ENCODE peak calls at places on chromosomes 6 and 20, in four cellular contexts. Z, B, F and K are unnamed samples.

GRCh38 chr20:57361517-57361916 is 10.5 kb downstream of the RAE1 start:
- DNase-seq in F (no peak), Z (peak; percentile 76), B (no peak), K (peak; percentile 73)

GRCh38 chr6:22913612-22914011 is 344.2 kb downstream of the HDGFL1 start:
- DNase-seq in F (no peak), B (no peak), Z (no peak), K (no peak)

GRCh38 chr6:154653853-154654252 is 79.4 kb upstream of the SCAF8 start:
- DNase-seq in F (no peak), Z (peak; percentile 97), B (peak; percentile 65), K (peak; percentile 92)

GRCh38 chr6:28816909-28817807 is 106.6 kb downstream of the TRIM27 start:
- DNase-seq in F (peak; percentile 79), Z (peak; percentile 55), B (no peak), K (peak; percentile 76)

GRCh38 chr20:15976047-15976731 is 597.1 kb downstream of the KIF16B start:
- DNase-seq in Z (no peak), F (no peak), B (no peak), K (peak; percentile 1)

GRCh38 chr6:3385660-3386151 is 71.1 kb downstream of the SLC22A23 start:
- DNase-seq in Z (peak; percentile 46), F (peak; percentile 18), B (no peak), K (peak; percentile 44)

GRCh38 chr6:144898741-144899140 is 613.6 kb downstream of the UTRN start:
- DNase-seq in Z (no peak), B (no peak), F (no peak), K (no peak)

GRCh38 chr20:11540558-11540957 is 377.1 kb upstream of the BTBD3 start:
- DNase-seq in F (no peak), B (no peak), Z (no peak), K (no peak)

GRCh38 chr6:12170351-12171079 is 119.6 kb upstream of the EDN1 start:
- DNase-seq in Z (no peak), B (peak; percentile 33), F (no peak), K (no peak)

GRCh38 chr6:89610149-89610642 is 28.4 kb downstream of the LYRM2 start:
- DNase-seq in Z (peak; percentile 58), F (peak; percentile 76), B (peak; percentile 72), K (peak; percentile 56)

GRCh38 chr6:89613790-89614189 is 24.8 kb downstream of the LYRM2 start:
- DNase-seq in B (no peak), F (no peak), Z (no peak), K (no peak)

GRCh38 chr6:89615882-89616281 is 22.7 kb downstream of the LYRM2 start:
- DNase-seq in Z (no peak), B (no peak), F (no peak), K (no peak)

GRCh38 chr6:89612121-89612520 is 26.4 kb downstream of the LYRM2 start:
- DNase-seq in B (no peak), Z (no peak), F (no peak), K (no peak)

DNA sequence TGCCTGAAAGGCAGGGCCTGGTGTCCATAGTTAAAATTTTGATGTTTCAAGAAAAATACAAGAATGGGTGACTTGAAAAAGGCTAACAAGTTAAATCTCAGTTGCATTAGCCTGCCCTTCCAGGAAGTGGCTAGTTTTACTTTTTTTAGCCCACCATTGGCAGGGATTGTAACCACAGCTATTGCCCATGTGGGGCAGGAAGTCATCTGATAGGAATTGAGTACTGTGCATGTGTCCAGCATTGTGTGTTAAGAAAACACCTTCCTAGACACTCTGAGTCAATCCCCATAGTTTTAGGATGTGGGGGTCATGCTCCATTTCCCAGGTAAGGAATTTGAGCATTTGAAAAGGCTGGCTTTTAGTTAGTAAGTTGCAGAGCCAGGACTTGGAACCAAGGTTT is 26.9 kb downstream of the LYRM2 start:
- DNase-seq in Z (peak; percentile 3), B (no peak), F (no peak), K (peak; percentile 26)
- TF ChIP-seq CTCF in Z (no peak), B (no peak), F (no peak), K (no peak)

DNA sequence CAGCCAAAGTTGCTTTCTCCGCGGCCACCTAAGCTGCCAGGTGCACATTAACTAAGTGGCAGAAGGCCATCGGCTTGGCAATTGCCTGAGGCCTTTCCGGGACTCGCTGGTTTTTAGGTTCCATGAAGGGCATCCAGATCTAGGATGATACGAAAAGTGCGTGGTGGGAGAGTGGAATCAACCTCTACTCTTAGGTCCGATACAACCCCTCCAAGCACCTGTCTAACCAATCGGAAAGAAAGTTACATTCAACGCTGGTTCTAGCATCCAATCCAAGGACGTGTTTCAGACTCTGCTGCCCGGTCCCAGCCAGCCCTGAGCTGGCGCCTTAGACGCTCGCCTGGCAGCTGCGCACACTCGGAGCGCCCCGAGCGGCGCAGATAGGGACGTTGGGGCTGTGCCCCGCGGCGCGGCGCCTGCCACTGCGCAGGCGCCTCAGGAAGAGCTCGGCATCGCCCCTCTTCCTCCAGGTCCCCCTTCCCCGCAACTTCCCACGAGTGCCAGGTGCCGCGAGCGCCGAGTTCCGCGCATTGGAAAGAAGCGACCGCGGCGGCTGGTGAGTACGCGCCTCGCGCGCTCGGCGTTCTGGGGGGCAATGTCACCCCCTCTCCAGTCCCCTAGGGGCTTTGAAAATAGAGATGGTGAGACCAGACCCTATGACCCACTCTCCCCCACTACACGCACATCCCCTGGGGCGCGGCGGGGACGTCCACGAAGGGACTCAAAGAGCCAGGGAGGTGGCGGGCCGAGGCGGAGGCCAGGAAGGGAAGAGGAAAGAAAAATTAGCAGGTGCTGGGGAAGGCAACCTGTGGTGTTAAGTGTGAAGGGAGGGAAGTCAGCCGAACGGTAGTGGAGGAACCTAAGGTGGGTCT is at the start of gene ENPP4:
- DNase-seq in Z (peak; percentile 61), F (peak; percentile 96), B (peak; percentile 94), K (peak; percentile 67)
- TF ChIP-seq CTCF in Z (no peak), F (peak; percentile 7), B (no peak), K (no peak)

GRCh38 chr6:82588859-82589412 is 225.3 kb downstream of the TPBG start:
- DNase-seq in Z (no peak), B (no peak), F (no peak), K (no peak)
- TF ChIP-seq CTCF in Z (no peak), B (no peak), F (no peak), K (no peak)

GRCh38 chr6:135062735-135063134 is 8.1 kb upstream of the HBS1L start:
- DNase-seq in B (peak; percentile 8), F (no peak), Z (no peak), K (no peak)
- TF ChIP-seq CTCF in B (peak; percentile 20), F (no peak), Z (no peak), K (no peak)

DNA sequence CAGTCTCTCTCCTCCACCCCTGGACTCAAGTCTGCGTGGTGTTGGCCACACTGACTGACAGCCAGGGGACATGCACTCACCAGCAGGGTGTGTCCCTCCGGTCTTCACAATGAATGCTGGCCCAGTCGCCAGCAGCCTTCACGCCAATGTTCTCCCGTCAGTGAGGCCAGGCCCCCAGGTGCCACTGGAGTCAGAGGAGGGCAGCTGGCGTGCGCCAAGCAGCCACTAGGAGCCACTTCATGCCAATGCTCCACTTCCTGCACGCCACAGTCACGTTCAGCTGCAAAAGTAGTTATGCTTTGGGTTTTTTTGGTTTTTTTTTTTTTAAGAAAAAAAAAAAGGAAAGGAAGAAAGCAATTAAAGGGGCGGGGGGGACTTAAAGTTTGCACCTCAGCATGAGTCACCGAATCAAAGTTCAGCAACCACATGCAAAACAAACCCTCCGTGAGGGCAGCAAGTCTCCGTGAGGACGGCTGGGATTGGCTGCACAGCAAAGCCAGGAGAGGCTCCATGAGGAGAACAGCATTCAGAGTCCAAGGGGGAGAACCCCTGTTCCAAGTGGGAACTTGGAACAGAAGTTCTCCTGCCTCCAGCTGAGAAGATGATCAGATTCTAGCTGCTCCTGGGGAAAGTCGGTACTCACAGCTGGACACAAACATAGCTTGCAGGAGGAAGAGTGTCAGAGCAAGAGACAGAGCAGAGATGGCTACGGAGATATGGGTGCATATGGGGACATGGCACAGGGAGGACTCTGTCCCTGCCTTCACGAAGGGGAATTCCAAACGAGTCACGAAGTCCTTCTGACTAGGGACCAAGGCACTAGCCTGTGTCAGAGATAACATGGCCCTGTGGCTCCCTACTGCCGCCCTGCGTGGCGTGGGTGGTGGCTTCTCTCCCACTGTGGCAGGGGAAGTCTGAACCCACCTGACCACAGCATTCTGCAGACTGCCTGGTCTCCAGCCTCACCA is at the start of gene ZC3H12D:
- DNase-seq in Z (no peak), F (peak; percentile 88), B (peak; percentile 79), K (peak; percentile 86)
- TF ChIP-seq CTCF in Z (no peak), F (peak; percentile 57), B (no peak), K (peak; percentile 25)

GRCh38 chr20:6559791-6560190 is 207.7 kb upstream of the BMP2 start:
- DNase-seq in F (no peak), Z (no peak), B (no peak), K (peak; percentile 34)

GRCh38 chr20:6560978-6561377 is 206.5 kb upstream of the BMP2 start:
- DNase-seq in B (no peak), Z (no peak), F (no peak), K (peak; percentile 46)

GRCh38 chr20:6562111-6562510 is 205.4 kb upstream of the BMP2 start:
- DNase-seq in B (peak; percentile 21), F (no peak), Z (peak; percentile 92), K (peak; percentile 97)

GRCh38 chr20:6558361-6558760 is 209.1 kb upstream of the BMP2 start:
- DNase-seq in B (no peak), F (no peak), Z (no peak), K (no peak)
- TF ChIP-seq CTCF in B (peak; percentile 12), F (no peak), Z (peak; percentile 9), K (peak; percentile 31)